ENCODE peak calls at places on chromosomes 5 and 9, in six cellular contexts. Y is CD4-positive, CD25-positive, alpha-beta regulatory T cell; N is WERI-Rb-1; S is suprapubic skin; U is ovary; L is tibial nerve. W is an unnamed sample.

GRCh38 chr5:152437861-152438260 is 32.8 kb upstream of the NMUR2 start:
- DNase-seq in U (no peak), N (no peak), L (no peak), S (no peak), Y (no peak), W (no peak)

GRCh38 chr5:39200081-39200480 is 19.3 kb downstream of the FYB1 start:
- DNase-seq in Y (peak), N (no peak), S (no peak), U (no peak), L (no peak), W (no peak)

GRCh38 chr5:109709225-109709624 is 19.5 kb downstream of the MAN2A1 start:
- DNase-seq in Y (no peak), L (no peak), S (no peak), N (no peak), U (no peak), W (no peak)

GRCh38 chr9:19782005-19782404 is 6.8 kb downstream of the SLC24A2 start:
- DNase-seq in U (no peak), L (no peak), N (no peak), S (no peak), Y (peak), W (no peak)

GRCh38 chr9:127629468-127630081 is 17.5 kb downstream of the STXBP1 start:
- DNase-seq in L (no peak), N (no peak), S (no peak), U (peak), Y (no peak), W (no peak)

GRCh38 chr9:38619556-38620447 is 594 bp downstream of the ANKRD18A start:
- DNase-seq in L (no peak), Y (peak), U (no peak), S (no peak), N (peak), W (no peak)

GRCh38 chr5:122415481-122416120 is 103.6 kb downstream of the SNCAIP start:
- DNase-seq in N (peak), Y (peak), S (no peak), L (no peak), U (peak), W (peak)

GRCh38 chr5:151023651-151024050 is 3.3 kb downstream of the GPX3 start:
- DNase-seq in N (no peak), U (peak), Y (no peak), S (no peak), L (no peak), W (peak)

GRCh38 chr5:69046375-69046957 is 47.3 kb upstream of the SLC30A5 start:
- DNase-seq in U (no peak), S (no peak), N (no peak), Y (peak), L (no peak), W (no peak)

GRCh38 chr5:160511280-160511929 is 89.8 kb downstream of the PTTG1 start:
- DNase-seq in S (no peak), U (no peak), Y (no peak), L (no peak), N (no peak), W (no peak)

GRCh38 chr5:72692273-72692672 is 124.2 kb upstream of the TNPO1 start:
- DNase-seq in Y (no peak), L (no peak), S (no peak), N (no peak), U (no peak), W (no peak)

GRCh38 chr9:114098660-114099522 is at the start of gene KIF12:
- DNase-seq in S (peak), L (no peak), Y (no peak), N (peak), U (peak), W (no peak)

GRCh38 chr9:115234094-115234493 is 116.1 kb upstream of the TNC start:
- DNase-seq in U (no peak), L (no peak), N (no peak), Y (no peak), S (no peak), W (no peak)

GRCh38 chr5:67182406-67182805 is 14.2 kb downstream of the CD180 start:
- DNase-seq in L (no peak), U (peak), Y (peak), S (peak), N (no peak), W (peak)

GRCh38 chr5:136048966-136049365 is 20.2 kb downstream of the TGFBI start:
- DNase-seq in U (no peak), S (peak), Y (no peak), L (no peak), N (no peak), W (no peak)

GRCh38 chr9:108972186-108972585 is 38.0 kb downstream of the ABITRAM start:
- DNase-seq in Y (no peak), U (no peak), L (no peak), N (peak), S (no peak), W (no peak)

GRCh38 chr9:87035868-87036267 is 88.6 kb upstream of the GAS1 start:
- DNase-seq in L (no peak), U (no peak), N (no peak), Y (no peak), S (no peak), W (no peak)

GRCh38 chr9:137757613-137758029 is 120.0 kb upstream of the CACNA1B start:
- DNase-seq in S (no peak), N (no peak), U (no peak), L (no peak), Y (peak), W (no peak)

GRCh38 chr9:78775889-78776288 is 479.0 kb downstream of the PSAT1 start:
- DNase-seq in N (no peak), S (no peak), Y (no peak), U (no peak), L (no peak), W (no peak)

GRCh38 chr5:134149571-134150303 is 27.0 kb downstream of the SKP1 start:
- DNase-seq in Y (no peak), U (no peak), S (no peak), N (no peak), L (no peak), W (peak)

GRCh38 chr9:89626741-89627265 is 22.0 kb downstream of the GADD45G start:
- DNase-seq in Y (no peak), L (no peak), N (no peak), S (no peak), U (no peak), W (no peak)

GRCh38 chr9:128121924-128122808 is 5.4 kb downstream of the PTGES2 start:
- DNase-seq in N (no peak), L (no peak), S (peak), Y (no peak), U (no peak), W (peak)

GRCh38 chr5:81638471-81638870 is 112.4 kb downstream of the SSBP2 start:
- DNase-seq in N (no peak), L (no peak), U (no peak), S (no peak), Y (no peak), W (no peak)

GRCh38 chr9:88852794-88853193 is 138.5 kb upstream of the S1PR3 start:
- DNase-seq in L (no peak), N (no peak), Y (no peak), U (no peak), S (no peak), W (no peak)

GRCh38 chr5:21820527-21820926 is 1032.6 kb downstream of the CDH12 start:
- DNase-seq in S (no peak), U (no peak), Y (no peak), L (no peak), N (no peak), W (no peak)

GRCh38 chr5:40236001-40236400 is 443.7 kb upstream of the PTGER4 start:
- DNase-seq in L (no peak), N (no peak), Y (no peak), S (no peak), U (no peak), W (no peak)

GRCh38 chr5:109655841-109656240 is 33.9 kb upstream of the MAN2A1 start:
- DNase-seq in S (no peak), U (no peak), Y (no peak), L (no peak), N (no peak), W (no peak)

GRCh38 chr5:60010328-60010727 is 116.8 kb upstream of the PDE4D start:
- DNase-seq in L (no peak), U (no peak), S (no peak), Y (no peak), N (no peak), W (no peak)

GRCh38 chr5:173734716-173735115 is 118.3 kb upstream of the BOD1 start:
- DNase-seq in N (no peak), L (no peak), U (no peak), S (no peak), Y (no peak), W (no peak)

GRCh38 chr5:173736374-173736773 is 119.9 kb upstream of the BOD1 start:
- DNase-seq in U (no peak), Y (no peak), L (no peak), S (no peak), N (no peak), W (no peak)

GRCh38 chr5:173735171-173735570 is 118.7 kb upstream of the BOD1 start:
- DNase-seq in U (no peak), L (no peak), Y (no peak), N (no peak), S (no peak), W (no peak)

GRCh38 chr5:173735691-173736090 is 119.2 kb upstream of the BOD1 start:
- DNase-seq in S (no peak), U (no peak), Y (no peak), N (no peak), L (no peak), W (no peak)

DNA sequence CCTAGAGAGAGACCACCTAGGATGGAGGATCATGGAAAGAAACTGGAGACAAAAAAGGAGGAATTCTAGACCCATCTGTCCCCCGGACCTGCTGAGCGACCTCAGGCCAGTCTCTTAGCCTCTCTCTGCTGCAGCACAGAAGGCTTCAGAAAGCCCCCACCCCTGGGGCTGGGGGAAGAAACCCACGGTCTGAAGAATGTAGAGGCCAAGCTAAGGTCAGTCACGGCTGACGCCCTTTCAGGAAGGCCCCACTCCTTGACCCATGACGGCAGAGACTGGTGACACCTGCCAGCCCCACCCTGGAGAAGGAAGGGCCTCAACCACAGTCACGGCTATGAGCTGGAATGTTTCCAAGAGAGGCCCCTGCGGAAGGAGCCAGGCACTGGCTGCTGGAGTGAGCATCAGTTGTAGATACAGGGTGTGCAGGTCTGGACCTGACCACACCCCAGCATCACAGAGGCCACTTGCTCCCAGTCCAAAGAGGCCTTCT is 120.5 kb upstream of the BOD1 start:
- DNase-seq in S (no peak), L (no peak), U (no peak), Y (no peak), N (no peak), W (no peak)
- H3K27ac ChIP-seq in S (no peak), L (no peak), U (no peak), Y (no peak), N (no peak), W (no peak)

GRCh38 chr5:139698461-139699146 is 50.5 kb downstream of the CXXC5 start:
- DNase-seq in Y (no peak), S (peak), N (no peak), U (peak), L (peak), W (peak)

GRCh38 chr5:139696894-139697658 is 48.9 kb downstream of the CXXC5 start:
- DNase-seq in U (peak), L (peak), N (peak), Y (peak), S (peak), W (peak)

GRCh38 chr5:139700711-139701693 is 52.9 kb downstream of the CXXC5 start:
- DNase-seq in S (peak), U (no peak), N (peak), Y (no peak), L (no peak), W (no peak)

GRCh38 chr5:139696167-139696893 is 48.2 kb downstream of the CXXC5 start:
- DNase-seq in N (no peak), S (peak), L (no peak), U (no peak), Y (no peak), W (no peak)

DNA sequence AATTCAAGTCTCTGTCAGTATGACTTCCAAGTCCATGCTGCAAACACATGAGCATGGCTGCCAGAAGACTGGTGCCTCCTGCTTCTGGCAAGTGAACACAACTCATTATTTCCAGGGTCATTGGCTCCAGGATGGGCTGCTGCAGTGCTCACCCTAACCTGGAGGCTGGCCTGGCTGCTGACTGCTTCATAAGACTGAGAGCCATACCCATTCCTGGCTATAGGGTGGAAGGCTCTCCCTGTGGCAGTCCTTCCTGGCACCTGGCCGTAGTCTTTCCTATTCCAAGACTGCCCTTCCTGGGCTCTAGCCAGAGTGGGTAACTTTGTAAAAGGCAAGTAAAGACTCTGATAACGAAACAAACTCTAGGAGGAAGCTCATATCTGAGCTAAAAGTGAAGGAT is 51.2 kb downstream of the CXXC5 start:
- DNase-seq in N (no peak), L (no peak), S (no peak), U (no peak), Y (no peak), W (no peak)
- H3K27ac ChIP-seq in N (no peak), L (peak), S (peak), U (no peak), Y (no peak), W (no peak)

GRCh38 chr9:7315746-7316457 is 483.7 kb downstream of the DMAC1 start:
- DNase-seq in U (no peak), S (no peak), N (no peak), L (no peak), Y (no peak), W (no peak)
- H3K27ac ChIP-seq in U (no peak), S (no peak), N (no peak), L (no peak), Y (no peak), W (peak)

DNA sequence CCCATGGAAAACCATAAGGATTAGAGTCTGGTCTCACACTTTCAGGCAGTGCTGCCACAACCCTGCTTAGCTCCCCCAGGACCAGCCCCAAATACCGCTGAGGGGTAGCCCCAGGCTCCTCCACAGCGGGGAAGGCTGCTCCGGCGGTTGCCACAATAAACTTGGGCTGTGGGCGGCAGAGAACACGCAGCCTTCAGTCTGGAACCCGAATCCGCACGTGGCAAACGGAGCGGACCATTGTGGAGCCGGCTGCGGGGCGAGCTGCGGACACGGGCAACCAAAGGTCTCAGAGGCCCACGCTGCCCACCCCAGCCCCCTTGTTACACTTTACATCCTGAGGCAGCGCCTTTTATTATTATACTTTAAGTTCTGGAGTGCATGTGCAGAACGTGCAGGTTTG is 37.3 kb upstream of the C9orf72 start:
- DNase-seq in U (no peak), L (no peak), N (no peak), S (no peak), Y (no peak), W (peak)
- H3K27ac ChIP-seq in U (no peak), L (no peak), N (no peak), S (no peak), Y (no peak), W (no peak)

DNA sequence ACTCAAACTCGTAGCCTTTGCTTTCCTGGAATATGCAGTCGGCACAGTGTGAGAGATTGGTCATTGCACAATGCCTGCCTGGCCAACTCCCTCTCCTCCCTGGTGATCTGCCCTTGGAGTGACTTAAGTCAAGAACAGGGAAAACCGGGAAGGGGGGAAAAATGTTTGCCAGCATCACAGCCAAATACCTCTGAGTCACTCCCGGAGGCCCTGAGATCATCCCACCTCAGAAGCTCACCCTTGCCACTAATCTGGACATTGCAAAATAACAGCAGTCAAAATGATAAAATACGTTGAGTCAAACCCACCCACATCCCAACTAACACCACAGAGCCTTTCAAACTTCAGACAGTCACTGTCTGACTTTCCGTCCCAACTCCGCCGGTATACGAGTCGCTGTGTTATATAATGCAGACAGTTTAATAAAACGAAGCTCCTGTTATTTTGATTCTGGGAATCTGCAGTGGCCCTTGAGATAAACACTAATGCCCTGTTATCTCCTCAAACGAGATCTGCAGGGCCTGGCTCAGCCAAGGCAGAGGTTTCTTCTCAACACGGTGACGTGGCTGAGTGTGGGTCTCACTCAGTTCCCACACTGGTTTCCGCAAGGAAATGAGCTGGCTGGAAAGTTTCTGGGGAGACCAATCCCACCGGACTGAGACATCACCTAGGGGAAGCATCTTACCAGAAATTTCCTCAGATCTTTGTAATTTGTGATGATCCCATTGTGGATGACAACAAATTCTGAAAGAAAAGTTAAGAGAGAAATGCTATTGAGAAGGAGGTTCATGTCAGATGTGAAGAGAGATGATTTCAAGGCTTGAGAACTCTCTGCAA is 22.1 kb downstream of the GFPT2 start:
- DNase-seq in U (peak), Y (no peak), N (no peak), S (peak), L (peak), W (peak)
- H3K27ac ChIP-seq in U (peak), Y (no peak), N (no peak), S (peak), L (peak), W (peak)

DNA sequence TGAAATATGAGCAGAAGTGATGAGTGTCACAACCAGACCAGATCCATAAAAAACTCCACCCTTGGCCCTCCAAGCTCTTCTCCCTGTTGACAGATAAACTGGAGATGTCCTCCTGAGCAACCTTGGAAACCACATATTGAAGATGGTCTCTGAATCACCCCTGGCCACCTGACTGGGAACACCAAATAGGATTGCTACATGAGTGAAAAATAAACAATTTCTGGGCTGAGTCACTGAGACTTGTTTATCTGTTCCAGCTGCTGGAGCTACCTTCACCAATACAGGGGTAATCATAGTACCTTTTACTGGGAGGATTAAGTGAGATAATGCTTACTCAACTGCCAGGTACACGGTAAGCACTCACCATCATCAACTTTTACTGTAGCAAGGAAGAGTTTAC is 53.3 kb downstream of the PCA3 start:
- DNase-seq in L (no peak), U (no peak), Y (no peak), N (no peak), S (no peak), W (no peak)
- H3K27ac ChIP-seq in L (peak), U (no peak), Y (no peak), N (no peak), S (peak), W (no peak)

GRCh38 chr5:175800656-175801081 is 70.7 kb upstream of the CPLX2 start:
- DNase-seq in L (no peak), N (peak), S (no peak), U (no peak), Y (no peak), W (no peak)
- H3K27ac ChIP-seq in L (no peak), N (peak), S (no peak), U (no peak), Y (no peak), W (no peak)

W was measured in psoas muscle.